ENCODE peak calls at places on chromosome X, in four cellular contexts. One of them, this sample, is unnamed.

GRCh38 chrX:34778961-34779360 is 121.9 kb upstream of the TMEM47 start:
- DNase-seq in AG09309: peak
- DNase-seq in small intestine: no peak
- DNase-seq in astrocyte of the spinal cord: peak
- DNase-seq in this sample: no peak

GRCh38 chrX:53511302-53511701 is 77.1 kb upstream of the HSD17B10 start:
- DNase-seq in small intestine: no peak
- DNase-seq in AG09309: no peak
- DNase-seq in astrocyte of the spinal cord: no peak
- DNase-seq in this sample: no peak

GRCh38 chrX:29728639-29729038 is 486.7 kb upstream of the MAGEB2 start:
- DNase-seq in small intestine: no peak
- DNase-seq in astrocyte of the spinal cord: no peak
- DNase-seq in AG09309: no peak
- DNase-seq in this sample: no peak

GRCh38 chrX:11266329-11266830 is 26.8 kb upstream of the AMELX start:
- DNase-seq in small intestine: no peak
- DNase-seq in astrocyte of the spinal cord: no peak
- DNase-seq in AG09309: no peak
- DNase-seq in this sample: no peak

GRCh38 chrX:67568769-67569168 is 24.9 kb downstream of the AR start:
- DNase-seq in small intestine: no peak
- DNase-seq in astrocyte of the spinal cord: no peak
- DNase-seq in AG09309: no peak
- DNase-seq in this sample: no peak

GRCh38 chrX:8688776-8689175 is 43.2 kb downstream of the ANOS1 start:
- DNase-seq in AG09309: no peak
- DNase-seq in astrocyte of the spinal cord: no peak
- DNase-seq in small intestine: no peak
- DNase-seq in this sample: no peak

GRCh38 chrX:40090050-40090804 is 7.5 kb downstream of the BCOR start:
- DNase-seq in small intestine: no peak
- DNase-seq in astrocyte of the spinal cord: no peak
- DNase-seq in AG09309: no peak
- DNase-seq in this sample: no peak

GRCh38 chrX:102739642-102740041 is 19.1 kb downstream of the GPRASP3 start:
- DNase-seq in AG09309: no peak
- DNase-seq in astrocyte of the spinal cord: peak
- DNase-seq in small intestine: no peak
- DNase-seq in this sample: no peak

GRCh38 chrX:47807548-47807947 is 29.2 kb upstream of the ZNF81 start:
- DNase-seq in small intestine: no peak
- DNase-seq in AG09309: no peak
- DNase-seq in astrocyte of the spinal cord: no peak
- DNase-seq in this sample: no peak

GRCh38 chrX:44431206-44431605 is 87.7 kb upstream of the EFHC2 start:
- DNase-seq in AG09309: no peak
- DNase-seq in astrocyte of the spinal cord: peak
- DNase-seq in small intestine: peak
- DNase-seq in this sample: no peak

GRCh38 chrX:74119016-74119910 is 184.7 kb upstream of the ZCCHC13 start:
- DNase-seq in AG09309: no peak
- DNase-seq in small intestine: no peak
- DNase-seq in astrocyte of the spinal cord: peak
- DNase-seq in this sample: no peak

GRCh38 chrX:49039598-49040375 is 3.4 kb downstream of the TFE3 start:
- DNase-seq in AG09309: peak
- DNase-seq in small intestine: peak
- DNase-seq in astrocyte of the spinal cord: peak
- DNase-seq in this sample: peak

GRCh38 chrX:150421816-150422215 is 58.7 kb downstream of the MAMLD1 start:
- DNase-seq in AG09309: no peak
- DNase-seq in astrocyte of the spinal cord: peak
- DNase-seq in small intestine: no peak
- DNase-seq in this sample: no peak

GRCh38 chrX:22577181-22577580 is 304.5 kb downstream of the CBLL2 start:
- DNase-seq in astrocyte of the spinal cord: peak
- DNase-seq in AG09309: peak
- DNase-seq in small intestine: no peak
- DNase-seq in this sample: no peak

GRCh38 chrX:153411255-153411987 is at the start of gene ZFP92:
- DNase-seq in astrocyte of the spinal cord: no peak
- DNase-seq in AG09309: no peak
- DNase-seq in small intestine: peak
- DNase-seq in this sample: peak

GRCh38 chrX:40908857-40909475 is 173.6 kb upstream of the MED14 start:
- DNase-seq in small intestine: no peak
- DNase-seq in AG09309: no peak
- DNase-seq in astrocyte of the spinal cord: peak
- DNase-seq in this sample: no peak

GRCh38 chrX:106903291-106903820 is at the start of gene RIPPLY1:
- DNase-seq in astrocyte of the spinal cord: no peak
- DNase-seq in small intestine: no peak
- DNase-seq in AG09309: no peak
- DNase-seq in this sample: no peak

GRCh38 chrX:30065226-30065625 is 150.1 kb upstream of the MAGEB2 start:
- DNase-seq in AG09309: no peak
- DNase-seq in astrocyte of the spinal cord: peak
- DNase-seq in small intestine: no peak
- DNase-seq in this sample: no peak

GRCh38 chrX:17737707-17738001 is 361 bp downstream of the SCML1 start:
- DNase-seq in AG09309: no peak
- DNase-seq in small intestine: no peak
- DNase-seq in astrocyte of the spinal cord: peak
- DNase-seq in this sample: no peak

GRCh38 chrX:152878976-152879755 is 18.7 kb upstream of the ZNF185 start:
- DNase-seq in astrocyte of the spinal cord: no peak
- DNase-seq in small intestine: no peak
- DNase-seq in AG09309: no peak
- DNase-seq in this sample: no peak

GRCh38 chrX:30620125-30620524 is 33.1 kb upstream of the GK start:
- DNase-seq in AG09309: no peak
- DNase-seq in small intestine: no peak
- DNase-seq in astrocyte of the spinal cord: no peak
- DNase-seq in this sample: no peak

GRCh38 chrX:19097553-19097952 is 24.7 kb downstream of the ADGRG2 start:
- DNase-seq in small intestine: no peak
- DNase-seq in astrocyte of the spinal cord: no peak
- DNase-seq in AG09309: no peak
- DNase-seq in this sample: no peak

GRCh38 chrX:74923942-74924448 is 1.3 kb downstream of the NEXMIF start:
- DNase-seq in small intestine: no peak
- DNase-seq in astrocyte of the spinal cord: no peak
- DNase-seq in AG09309: no peak
- DNase-seq in this sample: peak

GRCh38 chrX:101241531-101241930 is 21.9 kb downstream of the DRP2 start:
- DNase-seq in AG09309: no peak
- DNase-seq in astrocyte of the spinal cord: no peak
- DNase-seq in small intestine: no peak
- DNase-seq in this sample: no peak

GRCh38 chrX:150038977-150039599 is 100.8 kb upstream of the EOLA2 start:
- DNase-seq in AG09309: no peak
- DNase-seq in small intestine: no peak
- DNase-seq in astrocyte of the spinal cord: no peak
- DNase-seq in this sample: no peak

GRCh38 chrX:104126856-104127255 is 14.5 kb downstream of the ZCCHC18 start:
- DNase-seq in astrocyte of the spinal cord: no peak
- DNase-seq in small intestine: no peak
- DNase-seq in AG09309: no peak
- DNase-seq in this sample: no peak
- H3K4me3 ChIP-seq in astrocyte of the spinal cord: no peak
- H3K4me3 ChIP-seq in small intestine: no peak
- H3K4me3 ChIP-seq in AG09309: no peak
- H3K4me3 ChIP-seq in this sample: no peak

DNA sequence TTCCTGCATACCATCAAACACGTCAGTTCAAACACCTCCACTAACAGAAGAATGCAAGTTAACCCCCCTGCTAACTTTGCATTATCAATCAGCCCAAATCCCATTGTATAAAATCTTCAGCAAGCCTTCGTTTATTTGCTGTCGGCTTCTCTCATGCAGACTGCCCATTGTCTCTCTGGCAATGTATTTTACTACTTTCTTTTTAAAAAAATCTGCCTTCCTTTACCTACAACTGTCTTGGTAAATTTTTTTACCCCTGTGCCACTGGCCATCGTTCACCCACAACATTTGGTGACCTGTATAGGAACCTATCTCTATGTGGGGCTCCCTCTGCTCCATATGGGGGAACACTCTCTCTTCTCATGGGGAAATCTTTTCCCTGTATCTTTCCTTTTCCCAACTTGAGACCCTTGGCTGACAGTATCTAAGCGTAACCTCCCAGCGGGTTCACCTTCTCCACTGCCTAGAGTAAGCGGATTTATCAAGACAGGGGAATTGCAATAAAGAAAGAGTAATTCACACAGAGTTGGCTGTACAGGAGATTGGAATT is 244.6 kb downstream of the CPXCR1 start:
- DNase-seq in astrocyte of the spinal cord: no peak
- DNase-seq in AG09309: no peak
- DNase-seq in small intestine: no peak
- DNase-seq in this sample: no peak
- H3K4me3 ChIP-seq in astrocyte of the spinal cord: no peak
- H3K4me3 ChIP-seq in AG09309: no peak
- H3K4me3 ChIP-seq in small intestine: no peak
- H3K4me3 ChIP-seq in this sample: no peak

GRCh38 chrX:136147966-136148365 is 633 bp downstream of the FHL1 start:
- DNase-seq in AG09309: no peak
- DNase-seq in astrocyte of the spinal cord: no peak
- DNase-seq in small intestine: no peak
- DNase-seq in this sample: peak
- H3K4me3 ChIP-seq in AG09309: peak
- H3K4me3 ChIP-seq in astrocyte of the spinal cord: peak
- H3K4me3 ChIP-seq in small intestine: peak
- H3K4me3 ChIP-seq in this sample: no peak

GRCh38 chrX:118498351-118498750 is 2.7 kb downstream of the DOCK11 start:
- DNase-seq in astrocyte of the spinal cord: no peak
- DNase-seq in small intestine: no peak
- DNase-seq in AG09309: no peak
- DNase-seq in this sample: no peak

GRCh38 chrX:118496763-118497079 is 1.1 kb downstream of the DOCK11 start:
- DNase-seq in small intestine: no peak
- DNase-seq in AG09309: no peak
- DNase-seq in astrocyte of the spinal cord: no peak
- DNase-seq in this sample: no peak

GRCh38 chrX:118499295-118499694 is 3.7 kb downstream of the DOCK11 start:
- DNase-seq in AG09309: no peak
- DNase-seq in small intestine: no peak
- DNase-seq in astrocyte of the spinal cord: no peak
- DNase-seq in this sample: no peak

GRCh38 chrX:118497180-118497814 is 1.7 kb downstream of the DOCK11 start:
- DNase-seq in small intestine: peak
- DNase-seq in astrocyte of the spinal cord: no peak
- DNase-seq in AG09309: no peak
- DNase-seq in this sample: no peak

GRCh38 chrX:118498755-118499154 is 3.1 kb downstream of the DOCK11 start:
- DNase-seq in AG09309: no peak
- DNase-seq in astrocyte of the spinal cord: no peak
- DNase-seq in small intestine: no peak
- DNase-seq in this sample: no peak
- H3K4me3 ChIP-seq in AG09309: no peak
- H3K4me3 ChIP-seq in astrocyte of the spinal cord: no peak
- H3K4me3 ChIP-seq in small intestine: no peak
- H3K4me3 ChIP-seq in this sample: no peak

GRCh38 chrX:12956704-12957541 is 18.0 kb upstream of the TMSB4X start:
- DNase-seq in astrocyte of the spinal cord: peak
- DNase-seq in small intestine: peak
- DNase-seq in AG09309: no peak
- DNase-seq in this sample: peak
- H3K4me3 ChIP-seq in astrocyte of the spinal cord: no peak
- H3K4me3 ChIP-seq in small intestine: no peak
- H3K4me3 ChIP-seq in AG09309: no peak
- H3K4me3 ChIP-seq in this sample: peak

GRCh38 chrX:148867596-148867995 is 367.2 kb downstream of the AFF2 start:
- DNase-seq in astrocyte of the spinal cord: no peak
- DNase-seq in AG09309: no peak
- DNase-seq in small intestine: no peak
- DNase-seq in this sample: no peak
- H3K4me3 ChIP-seq in astrocyte of the spinal cord: no peak
- H3K4me3 ChIP-seq in AG09309: no peak
- H3K4me3 ChIP-seq in small intestine: no peak
- H3K4me3 ChIP-seq in this sample: no peak

DNA sequence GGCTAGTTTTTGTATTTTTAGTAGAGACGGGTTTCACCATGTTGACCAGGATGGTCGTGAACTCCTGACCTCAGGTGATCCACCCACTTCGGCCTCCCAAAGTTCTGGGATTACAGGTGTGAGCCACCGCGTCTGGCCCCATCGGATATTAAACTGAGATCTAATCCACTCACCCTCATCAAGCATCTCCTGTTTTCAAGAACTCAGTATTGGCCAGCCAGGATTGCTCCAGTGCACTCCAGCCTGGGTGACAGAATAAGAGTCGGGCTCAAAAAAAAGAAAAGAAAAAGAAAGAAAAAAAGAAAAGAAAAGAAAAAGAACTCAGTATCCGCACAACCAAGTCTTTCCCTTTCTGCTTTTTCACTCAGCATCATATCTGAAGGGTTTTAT is 167.6 kb downstream of the OR13H1 start:
- DNase-seq in small intestine: no peak
- DNase-seq in astrocyte of the spinal cord: no peak
- DNase-seq in AG09309: no peak
- DNase-seq in this sample: no peak
- H3K4me3 ChIP-seq in small intestine: peak
- H3K4me3 ChIP-seq in astrocyte of the spinal cord: no peak
- H3K4me3 ChIP-seq in AG09309: peak
- H3K4me3 ChIP-seq in this sample: no peak

GRCh38 chrX:626745-627509 is 3.7 kb upstream of the SHOX start:
- DNase-seq in small intestine: no peak
- DNase-seq in AG09309: no peak
- DNase-seq in astrocyte of the spinal cord: no peak
- DNase-seq in this sample: no peak

GRCh38 chrX:629230-630006 is 1.2 kb upstream of the SHOX start:
- DNase-seq in astrocyte of the spinal cord: no peak
- DNase-seq in small intestine: no peak
- DNase-seq in AG09309: no peak
- DNase-seq in this sample: no peak

GRCh38 chrX:625137-625691 is 5.4 kb upstream of the SHOX start:
- DNase-seq in astrocyte of the spinal cord: no peak
- DNase-seq in small intestine: no peak
- DNase-seq in AG09309: no peak
- DNase-seq in this sample: no peak

GRCh38 chrX:627995-628394 is 2.6 kb upstream of the SHOX start:
- DNase-seq in astrocyte of the spinal cord: no peak
- DNase-seq in small intestine: no peak
- DNase-seq in AG09309: no peak
- DNase-seq in this sample: no peak

DNA sequence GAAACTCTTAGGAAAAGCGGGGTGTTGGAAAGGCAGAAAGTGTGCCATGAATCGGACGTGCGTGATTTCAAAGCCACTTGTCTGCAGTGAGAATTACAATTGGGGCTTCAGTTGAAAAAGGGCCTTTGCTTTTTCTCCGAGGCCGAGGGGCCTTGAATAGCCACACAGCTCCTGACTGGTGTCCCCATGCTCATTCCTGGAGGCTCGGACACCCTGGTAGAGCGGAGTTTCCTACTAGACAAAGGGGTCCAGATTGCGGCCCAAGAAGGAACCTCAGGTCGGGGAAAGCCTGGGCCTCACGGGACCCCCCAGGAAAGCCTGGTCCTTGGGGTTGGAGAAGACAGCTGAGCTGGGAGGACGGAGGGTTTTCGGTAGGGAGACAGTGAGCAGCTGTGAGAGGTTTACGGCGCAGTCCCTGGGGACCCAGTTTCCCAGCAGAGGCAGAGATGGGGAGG is 3.1 kb upstream of the SHOX start:
- DNase-seq in astrocyte of the spinal cord: no peak
- DNase-seq in AG09309: no peak
- DNase-seq in small intestine: no peak
- DNase-seq in this sample: no peak
- H3K4me3 ChIP-seq in astrocyte of the spinal cord: no peak
- H3K4me3 ChIP-seq in AG09309: no peak
- H3K4me3 ChIP-seq in small intestine: no peak
- H3K4me3 ChIP-seq in this sample: no peak

This sample was measured in CD8-positive, alpha-beta memory T cell.